ENCODE peak calls at places on chromosomes 12 and 14, in six cellular contexts. W is T-helper 9 cell; I is activated T-cell treated with anti-CD3 and anti-CD28 coated beads, Interleukin-2, amount 50 U/mL, for 24 hours; Z is iris pigment epithelial cell; L is AG09309; A is astrocyte. B is an unnamed sample.

GRCh38 chr12:100565987-100566545 is 7.4 kb upstream of the GAS2L3 start:
- DNase-seq in W (no peak), I (no peak), Z (no peak), L (no peak), A (no peak), B (no peak)

GRCh38 chr14:56367416-56367815 is 212.2 kb upstream of the TMEM260 start:
- DNase-seq in W (no peak), I (no peak), Z (no peak), L (no peak), A (no peak), B (no peak)

GRCh38 chr12:99910342-99910741 is 74.4 kb downstream of the ANKS1B start:
- DNase-seq in W (no peak), I (no peak), Z (no peak), L (no peak), A (no peak), B (no peak)

GRCh38 chr12:13229504-13229903 is 33.0 kb downstream of the EMP1 start:
- DNase-seq in W (no peak), I (no peak), Z (no peak), L (no peak), A (no peak), B (no peak)

GRCh38 chr14:56841611-56842010 is 31.3 kb upstream of the OTX2 start:
- DNase-seq in W (no peak), I (no peak), Z (no peak), L (no peak), A (no peak), B (no peak)

GRCh38 chr12:120007272-120007671 is 18.2 kb downstream of the BICDL1 start:
- DNase-seq in W (peak; percentile 56), I (peak; percentile 59), Z (no peak), L (no peak), A (no peak), B (no peak)

GRCh38 chr14:91873476-91874265 is 6.3 kb upstream of the TC2N start:
- DNase-seq in W (peak; percentile 69), I (peak; percentile 69), Z (peak; percentile 70), L (no peak), A (no peak), B (no peak)

GRCh38 chr14:105381446-105382342 is 16.6 kb upstream of the TEX22 start:
- DNase-seq in W (no peak), I (no peak), Z (no peak), L (no peak), A (no peak), B (no peak)

GRCh38 chr12:25995906-25996305 is 37.4 kb downstream of the RASSF8 start:
- DNase-seq in W (no peak), I (no peak), Z (peak; percentile 71), L (no peak), A (peak; percentile 86), B (no peak)

GRCh38 chr12:6177593-6178358 is 22.4 kb upstream of the CD9 start:
- DNase-seq in W (no peak), I (no peak), Z (no peak), L (no peak), A (no peak), B (no peak)

GRCh38 chr12:52354197-52354596 is 13.1 kb downstream of the KRT85 start:
- DNase-seq in W (no peak), I (no peak), Z (no peak), L (no peak), A (no peak), B (no peak)

GRCh38 chr14:49463146-49463545 is 123.0 kb downstream of the RPS29 start:
- DNase-seq in W (no peak), I (no peak), Z (no peak), L (no peak), A (no peak), B (no peak)

GRCh38 chr12:122072031-122072970 is 6.3 kb upstream of the MLXIP start:
- DNase-seq in W (no peak), I (no peak), Z (peak; percentile 99), L (peak; percentile 91), A (peak; percentile 92), B (peak; percentile 85)